ENCODE peak calls at places on chromosomes 16 and 17, in eight cellular contexts. E is spleen, M is fibroblast of lung, P is AG04449, N is activated B cell treated with CpG ODN at 0.5 μM for 24 hours, B is fibroblast of villous mesenchyme, I is heart right ventricle, V is AG09319. X is an unnamed sample.

GRCh38 chr16:79767597-79768280 is 167.2 kb upstream of the MAF start:
- DNase-seq in M (peak), E (no peak), N (no peak), B (peak), P (no peak), V (peak), I (no peak), X (no peak)

GRCh38 chr17:78532922-78533640 is 44.1 kb downstream of the DNAH17 start:
- DNase-seq in E (peak), B (peak), I (no peak), V (no peak), N (no peak), M (peak), P (no peak), X (no peak)

GRCh38 chr17:18961634-18962493 is 9.9 kb downstream of the SLC5A10 start:
- DNase-seq in I (no peak), E (no peak), M (no peak), B (peak), V (no peak), N (no peak), P (no peak), X (no peak)

GRCh38 chr17:61799812-61800484 is 63.4 kb downstream of the BRIP1 start:
- DNase-seq in V (no peak), P (no peak), E (no peak), B (no peak), M (no peak), N (no peak), I (no peak), X (no peak)

GRCh38 chr17:80083136-80083661 is 18.2 kb upstream of the GAA start:
- DNase-seq in B (no peak), P (no peak), M (no peak), V (no peak), N (no peak), E (peak), I (no peak), X (no peak)

GRCh38 chr16:84999200-84999599 is 12.1 kb downstream of the ZDHHC7 start:
- DNase-seq in V (no peak), B (no peak), P (no peak), E (no peak), M (no peak), N (no peak), I (no peak), X (no peak)

GRCh38 chr17:36072431-36073121 is 8.5 kb downstream of the CCL18 start:
- DNase-seq in B (peak), V (no peak), I (peak), E (peak), N (no peak), M (peak), P (no peak), X (peak)

GRCh38 chr16:9136596-9136995 is 45.2 kb downstream of the HAPSTR1 start:
- DNase-seq in B (no peak), N (no peak), V (no peak), I (no peak), E (peak), M (no peak), P (no peak), X (no peak)

GRCh38 chr17:27345141-27345904 is 51.4 kb downstream of the WSB1 start:
- DNase-seq in E (no peak), B (no peak), P (no peak), V (no peak), I (no peak), M (peak), N (no peak), X (no peak)

GRCh38 chr17:4130715-4131114 is 12.1 kb downstream of the ZZEF1 start:
- DNase-seq in E (no peak), I (no peak), M (peak), V (no peak), B (peak), P (no peak), N (no peak), X (no peak)

GRCh38 chr17:8572767-8573166 is 57.8 kb downstream of the MYH10 start:
- DNase-seq in P (no peak), E (no peak), I (no peak), M (peak), N (no peak), B (peak), V (no peak), X (no peak)

DNA sequence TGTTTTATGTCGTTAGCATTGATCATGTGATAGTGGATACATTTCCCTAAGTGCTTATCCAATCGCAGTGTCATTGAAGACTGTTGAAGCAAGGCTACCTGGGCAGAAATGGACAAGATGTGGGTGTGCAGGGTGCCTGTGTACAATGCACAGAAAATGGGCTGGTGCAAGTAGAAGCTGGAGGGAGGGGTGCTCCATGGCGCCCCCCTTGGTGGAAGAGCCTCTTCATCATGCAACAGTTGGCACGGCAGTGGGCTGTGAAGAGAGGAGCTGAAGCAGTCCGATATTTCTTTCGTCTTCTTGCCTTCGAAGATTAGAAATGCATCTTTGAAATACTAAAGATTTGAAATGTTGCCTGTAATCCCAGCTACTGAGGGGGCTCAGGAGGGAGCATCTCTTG is 100.5 kb downstream of the PLCG2 start:
- DNase-seq in P (no peak), V (no peak), E (no peak), I (no peak), M (no peak), N (no peak), B (no peak), X (no peak)
- TF ChIP-seq CTCF in P (no peak), V (peak), E (peak), I (no peak), M (no peak), N (no peak), B (peak), X (no peak)

GRCh38 chr16:47699090-47699489 is 238.0 kb downstream of the PHKB start:
- DNase-seq in P (no peak), M (no peak), I (no peak), N (no peak), V (no peak), E (no peak), B (no peak), X (no peak)

GRCh38 chr16:47697826-47698225 is 236.7 kb downstream of the PHKB start:
- DNase-seq in B (no peak), E (no peak), N (no peak), P (no peak), M (no peak), V (no peak), I (no peak), X (no peak)

GRCh38 chr16:47695746-47696145 is 234.6 kb downstream of the PHKB start:
- DNase-seq in I (no peak), E (no peak), V (no peak), P (no peak), M (no peak), N (no peak), B (no peak), X (no peak)

DNA sequence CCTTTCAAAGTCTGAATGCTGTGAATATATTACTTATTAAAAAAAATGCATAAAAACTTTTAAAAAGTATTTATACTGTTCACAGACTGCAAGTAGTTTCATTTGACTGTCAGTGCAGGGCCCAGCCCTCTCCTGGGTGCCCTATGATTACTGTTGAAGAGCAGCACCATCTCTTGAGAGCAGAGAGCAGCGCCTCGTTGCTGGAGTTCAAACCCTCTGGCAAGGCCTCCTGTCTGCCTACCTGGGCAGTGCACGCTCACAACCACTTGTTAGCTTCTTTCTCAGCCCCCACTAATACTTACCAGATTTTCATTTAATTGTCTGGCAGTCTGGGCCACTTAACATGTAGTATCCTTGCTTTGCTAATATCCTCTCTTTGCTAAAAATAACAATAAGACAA is 233.4 kb downstream of the PHKB start:
- DNase-seq in N (no peak), E (no peak), B (no peak), I (no peak), P (no peak), M (no peak), V (no peak), X (no peak)
- TF ChIP-seq CTCF in N (no peak), E (no peak), B (no peak), I (no peak), P (no peak), M (no peak), V (no peak), X (no peak)

GRCh38 chr16:51418258-51418657 is 267.2 kb upstream of the SALL1 start:
- DNase-seq in V (no peak), P (no peak), B (no peak), E (no peak), N (no peak), M (no peak), I (no peak), X (no peak)
- TF ChIP-seq CTCF in V (no peak), P (no peak), B (no peak), E (no peak), N (no peak), M (no peak), I (no peak), X (no peak)

GRCh38 chr16:21599158-21599993 is at the start of gene METTL9:
- DNase-seq in P (peak), I (peak), E (peak), B (peak), V (peak), N (peak), M (peak), X (peak)
- TF ChIP-seq CTCF in P (no peak), I (no peak), E (peak), B (no peak), V (no peak), N (no peak), M (no peak), X (no peak)

DNA sequence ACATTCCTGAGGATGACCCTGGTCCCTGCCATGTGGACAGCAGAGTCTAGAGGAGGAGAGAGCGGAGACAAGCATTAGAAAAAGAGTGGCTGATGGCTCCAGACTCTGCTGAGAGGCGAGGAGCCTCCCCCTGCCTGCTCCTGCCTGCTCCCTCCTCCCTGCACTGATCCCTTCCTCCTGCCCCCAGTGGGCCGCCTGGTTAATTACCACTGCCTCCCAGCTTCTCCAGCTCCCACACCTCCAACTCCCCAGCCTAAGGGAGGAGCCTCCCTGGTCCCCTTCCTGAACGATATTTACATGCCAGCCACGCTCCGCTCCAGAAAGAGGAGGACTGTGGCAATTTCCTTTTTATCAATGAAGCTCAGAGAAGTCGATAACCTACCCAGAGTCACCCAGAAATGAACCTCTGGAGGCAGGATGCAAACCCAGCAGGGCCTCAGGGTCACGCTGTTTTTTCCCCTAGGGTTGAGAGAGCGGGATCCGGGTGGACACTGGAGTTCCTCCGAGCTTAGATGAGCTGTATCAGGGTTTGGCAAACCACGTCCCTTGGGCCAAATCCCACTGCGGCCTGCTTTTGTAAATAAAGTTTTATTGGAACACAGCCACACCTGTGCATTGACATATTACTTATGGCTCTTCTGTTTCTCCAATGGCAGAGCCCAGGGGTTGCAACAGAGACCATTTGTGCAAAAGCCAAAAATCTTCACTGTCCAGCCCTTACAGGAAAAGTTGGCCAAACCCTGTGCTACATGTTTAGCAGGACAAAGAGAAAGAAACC is 27.1 kb upstream of the JPH3 start:
- DNase-seq in M (peak), I (no peak), E (no peak), B (peak), P (no peak), N (no peak), V (no peak), X (no peak)
- TF ChIP-seq CTCF in M (no peak), I (no peak), E (no peak), B (peak), P (no peak), N (no peak), V (no peak), X (peak)

GRCh38 chr17:73359987-73360410 is 48.2 kb upstream of the CDC42EP4 start:
- DNase-seq in P (no peak), B (no peak), N (no peak), I (peak), M (no peak), V (no peak), E (no peak), X (peak)
- TF ChIP-seq CTCF in P (no peak), B (no peak), N (no peak), I (peak), M (no peak), V (no peak), E (no peak), X (peak)

X was measured in progenitor cell of endocrine pancreas.